ENCODE peak calls at places on chromosomes 6 and 20, in seven cellular contexts. Z is GM13977; U is neuronal stem cell; K is activated CD4-positive, alpha-beta T cell treated with anti-CD3 and anti-CD28 coated beads, Interleukin-2, amount 50 U/mL, for 1 hour; A is ureter; P is MCF 10A; H is islet precursor cell. R is an unnamed sample.

GRCh38 chr20:56328861-56329260 is 29.9 kb upstream of the FAM210B start:
- DNase-seq in A (no peak), K (no peak), U (no peak), P (peak), Z (no peak), H (peak), R (no peak)

GRCh38 chr6:160167547-160168391 is 46.2 kb downstream of the SLC22A1 start:
- DNase-seq in A (no peak), U (no peak), Z (no peak), K (no peak), H (no peak), P (no peak), R (no peak)

GRCh38 chr20:10359621-10360040 is 74.4 kb downstream of the MKKS start:
- DNase-seq in U (no peak), A (no peak), P (no peak), Z (no peak), K (no peak), H (no peak), R (no peak)

GRCh38 chr6:147170269-147170668 is 33.9 kb upstream of the STXBP5 start:
- DNase-seq in U (no peak), A (no peak), K (no peak), Z (no peak), H (no peak), P (peak), R (peak)

GRCh38 chr20:32875673-32876072 is 16.9 kb downstream of the EFCAB8 start:
- DNase-seq in P (no peak), H (no peak), A (no peak), K (no peak), U (no peak), Z (no peak), R (no peak)

GRCh38 chr20:17732907-17733521 is 33.2 kb downstream of the BANF2 start:
- DNase-seq in P (no peak), Z (no peak), A (no peak), K (no peak), U (no peak), H (no peak), R (no peak)

GRCh38 chr6:16659471-16660156 is 101.6 kb downstream of the ATXN1 start:
- DNase-seq in Z (no peak), U (no peak), K (no peak), P (no peak), A (no peak), H (no peak), R (no peak)

GRCh38 chr6:28544211-28544610 is 18.5 kb downstream of the GPX5 start:
- DNase-seq in P (no peak), U (no peak), Z (peak), K (no peak), H (no peak), A (no peak), R (peak)

GRCh38 chr6:158758464-158758863 is 60.7 kb downstream of the EZR start:
- DNase-seq in K (no peak), U (peak), A (no peak), H (peak), Z (no peak), P (no peak), R (peak)

GRCh38 chr6:18388942-18389341 is 1.8 kb downstream of the RNF144B start:
- DNase-seq in Z (no peak), A (no peak), H (no peak), K (no peak), U (no peak), P (peak), R (peak)

GRCh38 chr6:33490198-33490597 is 35.8 kb downstream of the ZBTB9 start:
- DNase-seq in K (no peak), A (no peak), P (peak), Z (no peak), U (no peak), H (peak), R (no peak)

GRCh38 chr6:14428269-14428668 is 310.7 kb downstream of the CD83 start:
- DNase-seq in U (no peak), P (no peak), A (no peak), H (no peak), K (no peak), Z (no peak), R (no peak)

GRCh38 chr6:140956567-140957306 is 1176.0 kb upstream of the GJE1 start:
- DNase-seq in U (no peak), H (no peak), P (no peak), A (no peak), K (no peak), Z (no peak), R (no peak)

GRCh38 chr20:4091332-4092135 is 76.2 kb upstream of the RNF24 start:
- DNase-seq in H (peak), A (no peak), U (peak), K (peak), P (peak), Z (peak), R (peak)

GRCh38 chr20:52201395-52201794 is 9.8 kb upstream of the ZFP64 start:
- DNase-seq in U (no peak), A (no peak), P (peak), Z (no peak), H (no peak), K (no peak), R (no peak)

GRCh38 chr6:2579241-2579761 is 171.4 kb downstream of the MYLK4 start:
- DNase-seq in K (no peak), U (no peak), H (peak), A (no peak), P (no peak), Z (no peak), R (peak)

GRCh38 chr6:25553502-25553901 is 98.5 kb upstream of the SCGN start:
- DNase-seq in P (no peak), H (no peak), U (no peak), Z (no peak), A (no peak), K (no peak), R (no peak)

GRCh38 chr6:111031151-111031550 is 49.3 kb downstream of the RPF2 start:
- DNase-seq in U (no peak), K (no peak), P (no peak), A (no peak), H (no peak), Z (no peak), R (no peak)

GRCh38 chr6:104623052-104623690 is 236.5 kb downstream of the HACE1 start:
- DNase-seq in K (no peak), U (peak), A (no peak), Z (no peak), P (peak), H (peak), R (no peak)

GRCh38 chr6:34462561-34462971 is 3.3 kb upstream of the PACSIN1 start:
- DNase-seq in K (no peak), P (peak), U (no peak), A (peak), Z (no peak), H (peak), R (peak)

GRCh38 chr20:35146299-35146921 is 726 bp downstream of the EDEM2 start:
- DNase-seq in P (peak), U (no peak), H (peak), K (no peak), A (no peak), Z (no peak), R (peak)